ENCODE peak calls at places on chromosomes 5 and 9, in ten cellular contexts. One of them, this sample, is unnamed.

GRCh38 chr5:145466533-145466932 is 368.6 kb downstream of the PRELID2 start:
- DNase-seq in dorsolateral prefrontal cortex: no peak
- DNase-seq in tibial nerve: no peak
- DNase-seq in skeletal muscle cell: no peak
- DNase-seq in left ventricle myocardium inferior: no peak
- DNase-seq in breast epithelium: no peak
- DNase-seq in astrocyte of the cerebellum: no peak
- DNase-seq in GM23338: no peak
- DNase-seq in AG04449: no peak
- DNase-seq in HepG2: no peak
- DNase-seq in this sample: no peak

GRCh38 chr5:14902826-14903560 is 31.4 kb upstream of the ANKH start:
- DNase-seq in tibial nerve: no peak
- DNase-seq in GM23338: no peak
- DNase-seq in left ventricle myocardium inferior: no peak
- DNase-seq in skeletal muscle cell: no peak
- DNase-seq in AG04449: no peak
- DNase-seq in astrocyte of the cerebellum: no peak
- DNase-seq in HepG2: no peak
- DNase-seq in dorsolateral prefrontal cortex: no peak
- DNase-seq in breast epithelium: peak
- DNase-seq in this sample: no peak

GRCh38 chr5:54867310-54867944 is 118.0 kb downstream of the ESM1 start:
- DNase-seq in skeletal muscle cell: peak
- DNase-seq in dorsolateral prefrontal cortex: no peak
- DNase-seq in HepG2: peak
- DNase-seq in breast epithelium: no peak
- DNase-seq in GM23338: peak
- DNase-seq in astrocyte of the cerebellum: peak
- DNase-seq in tibial nerve: no peak
- DNase-seq in left ventricle myocardium inferior: no peak
- DNase-seq in AG04449: no peak
- DNase-seq in this sample: peak

GRCh38 chr5:79436821-79437220 is 77.1 kb downstream of the HOMER1 start:
- DNase-seq in skeletal muscle cell: no peak
- DNase-seq in astrocyte of the cerebellum: no peak
- DNase-seq in dorsolateral prefrontal cortex: no peak
- DNase-seq in left ventricle myocardium inferior: no peak
- DNase-seq in AG04449: no peak
- DNase-seq in tibial nerve: no peak
- DNase-seq in HepG2: no peak
- DNase-seq in breast epithelium: no peak
- DNase-seq in GM23338: no peak
- DNase-seq in this sample: no peak

GRCh38 chr5:179268966-179269693 is 76.1 kb downstream of the ADAMTS2 start:
- DNase-seq in astrocyte of the cerebellum: no peak
- DNase-seq in HepG2: no peak
- DNase-seq in tibial nerve: no peak
- DNase-seq in breast epithelium: no peak
- DNase-seq in GM23338: no peak
- DNase-seq in skeletal muscle cell: no peak
- DNase-seq in dorsolateral prefrontal cortex: peak
- DNase-seq in left ventricle myocardium inferior: no peak
- DNase-seq in AG04449: no peak
- DNase-seq in this sample: no peak

GRCh38 chr5:165201364-165202143 is 1696.1 kb downstream of the MAT2B start:
- DNase-seq in HepG2: no peak
- DNase-seq in GM23338: no peak
- DNase-seq in breast epithelium: no peak
- DNase-seq in AG04449: no peak
- DNase-seq in left ventricle myocardium inferior: no peak
- DNase-seq in skeletal muscle cell: peak
- DNase-seq in tibial nerve: no peak
- DNase-seq in astrocyte of the cerebellum: peak
- DNase-seq in dorsolateral prefrontal cortex: no peak
- DNase-seq in this sample: no peak

GRCh38 chr9:34252670-34253459 is 74.0 kb downstream of the UBAP1 start:
- DNase-seq in AG04449: no peak
- DNase-seq in left ventricle myocardium inferior: peak
- DNase-seq in breast epithelium: peak
- DNase-seq in tibial nerve: peak
- DNase-seq in astrocyte of the cerebellum: no peak
- DNase-seq in HepG2: peak
- DNase-seq in dorsolateral prefrontal cortex: peak
- DNase-seq in skeletal muscle cell: no peak
- DNase-seq in GM23338: peak
- DNase-seq in this sample: peak

GRCh38 chr5:14234204-14234603 is 91.1 kb downstream of the TRIO start:
- DNase-seq in dorsolateral prefrontal cortex: no peak
- DNase-seq in breast epithelium: no peak
- DNase-seq in astrocyte of the cerebellum: no peak
- DNase-seq in AG04449: no peak
- DNase-seq in left ventricle myocardium inferior: no peak
- DNase-seq in HepG2: peak
- DNase-seq in tibial nerve: no peak
- DNase-seq in GM23338: no peak
- DNase-seq in skeletal muscle cell: no peak
- DNase-seq in this sample: no peak

GRCh38 chr5:96885518-96886338 is 9.4 kb downstream of the ERAP2 start:
- DNase-seq in GM23338: no peak
- DNase-seq in left ventricle myocardium inferior: no peak
- DNase-seq in skeletal muscle cell: no peak
- DNase-seq in HepG2: no peak
- DNase-seq in dorsolateral prefrontal cortex: no peak
- DNase-seq in tibial nerve: no peak
- DNase-seq in AG04449: no peak
- DNase-seq in breast epithelium: no peak
- DNase-seq in astrocyte of the cerebellum: no peak
- DNase-seq in this sample: no peak

GRCh38 chr5:1437452-1437851 is 7.8 kb downstream of the SLC6A3 start:
- DNase-seq in left ventricle myocardium inferior: no peak
- DNase-seq in HepG2: peak
- DNase-seq in dorsolateral prefrontal cortex: no peak
- DNase-seq in AG04449: no peak
- DNase-seq in breast epithelium: no peak
- DNase-seq in tibial nerve: no peak
- DNase-seq in astrocyte of the cerebellum: no peak
- DNase-seq in GM23338: peak
- DNase-seq in skeletal muscle cell: no peak
- DNase-seq in this sample: no peak

GRCh38 chr5:5536871-5537270 is 114.4 kb downstream of the ICE1 start:
- DNase-seq in AG04449: no peak
- DNase-seq in tibial nerve: no peak
- DNase-seq in breast epithelium: no peak
- DNase-seq in skeletal muscle cell: no peak
- DNase-seq in astrocyte of the cerebellum: no peak
- DNase-seq in dorsolateral prefrontal cortex: no peak
- DNase-seq in left ventricle myocardium inferior: no peak
- DNase-seq in GM23338: no peak
- DNase-seq in HepG2: no peak
- DNase-seq in this sample: no peak

GRCh38 chr9:28774433-28775029 is 1201.2 kb upstream of the C9orf72 start:
- DNase-seq in breast epithelium: no peak
- DNase-seq in HepG2: peak
- DNase-seq in astrocyte of the cerebellum: peak
- DNase-seq in left ventricle myocardium inferior: no peak
- DNase-seq in AG04449: no peak
- DNase-seq in dorsolateral prefrontal cortex: no peak
- DNase-seq in tibial nerve: no peak
- DNase-seq in GM23338: peak
- DNase-seq in skeletal muscle cell: no peak
- DNase-seq in this sample: peak

GRCh38 chr5:1526151-1526631 is 2.4 kb upstream of the LPCAT1 start:
- DNase-seq in GM23338: no peak
- DNase-seq in tibial nerve: no peak
- DNase-seq in dorsolateral prefrontal cortex: peak
- DNase-seq in left ventricle myocardium inferior: no peak
- DNase-seq in AG04449: no peak
- DNase-seq in skeletal muscle cell: no peak
- DNase-seq in astrocyte of the cerebellum: no peak
- DNase-seq in breast epithelium: no peak
- DNase-seq in HepG2: no peak
- DNase-seq in this sample: no peak

GRCh38 chr9:36187414-36187813 is 3.3 kb upstream of the CLTA start:
- DNase-seq in skeletal muscle cell: peak
- DNase-seq in astrocyte of the cerebellum: peak
- DNase-seq in GM23338: no peak
- DNase-seq in HepG2: no peak
- DNase-seq in AG04449: peak
- DNase-seq in tibial nerve: no peak
- DNase-seq in breast epithelium: no peak
- DNase-seq in dorsolateral prefrontal cortex: no peak
- DNase-seq in left ventricle myocardium inferior: no peak
- DNase-seq in this sample: no peak

GRCh38 chr9:684950-685340 is 156.6 kb upstream of the DMRT1 start:
- DNase-seq in left ventricle myocardium inferior: no peak
- DNase-seq in tibial nerve: no peak
- DNase-seq in AG04449: peak
- DNase-seq in HepG2: peak
- DNase-seq in skeletal muscle cell: peak
- DNase-seq in GM23338: no peak
- DNase-seq in breast epithelium: no peak
- DNase-seq in dorsolateral prefrontal cortex: no peak
- DNase-seq in astrocyte of the cerebellum: no peak
- DNase-seq in this sample: no peak
- H3K4me3 ChIP-seq in left ventricle myocardium inferior: no peak
- H3K4me3 ChIP-seq in tibial nerve: no peak
- H3K4me3 ChIP-seq in AG04449: peak
- H3K4me3 ChIP-seq in HepG2: peak
- H3K4me3 ChIP-seq in skeletal muscle cell: peak
- H3K4me3 ChIP-seq in GM23338: no peak
- H3K4me3 ChIP-seq in breast epithelium: no peak
- H3K4me3 ChIP-seq in dorsolateral prefrontal cortex: no peak
- H3K4me3 ChIP-seq in astrocyte of the cerebellum: peak
- H3K4me3 ChIP-seq in this sample: no peak

GRCh38 chr9:91045036-91045435 is 243.4 kb downstream of the SYK start:
- DNase-seq in GM23338: no peak
- DNase-seq in skeletal muscle cell: no peak
- DNase-seq in astrocyte of the cerebellum: no peak
- DNase-seq in dorsolateral prefrontal cortex: no peak
- DNase-seq in HepG2: peak
- DNase-seq in tibial nerve: no peak
- DNase-seq in breast epithelium: no peak
- DNase-seq in left ventricle myocardium inferior: no peak
- DNase-seq in AG04449: no peak
- DNase-seq in this sample: no peak

GRCh38 chr9:91044354-91044753 is 242.7 kb downstream of the SYK start:
- DNase-seq in HepG2: no peak
- DNase-seq in breast epithelium: no peak
- DNase-seq in dorsolateral prefrontal cortex: no peak
- DNase-seq in AG04449: no peak
- DNase-seq in tibial nerve: no peak
- DNase-seq in left ventricle myocardium inferior: no peak
- DNase-seq in skeletal muscle cell: no peak
- DNase-seq in GM23338: no peak
- DNase-seq in astrocyte of the cerebellum: no peak
- DNase-seq in this sample: no peak

GRCh38 chr9:91048739-91049138 is 247.1 kb downstream of the SYK start:
- DNase-seq in skeletal muscle cell: no peak
- DNase-seq in HepG2: no peak
- DNase-seq in astrocyte of the cerebellum: no peak
- DNase-seq in GM23338: no peak
- DNase-seq in dorsolateral prefrontal cortex: no peak
- DNase-seq in tibial nerve: no peak
- DNase-seq in breast epithelium: no peak
- DNase-seq in AG04449: no peak
- DNase-seq in left ventricle myocardium inferior: no peak
- DNase-seq in this sample: no peak

GRCh38 chr9:91047529-91047928 is 245.9 kb downstream of the SYK start:
- DNase-seq in skeletal muscle cell: no peak
- DNase-seq in astrocyte of the cerebellum: no peak
- DNase-seq in tibial nerve: no peak
- DNase-seq in dorsolateral prefrontal cortex: no peak
- DNase-seq in GM23338: no peak
- DNase-seq in left ventricle myocardium inferior: no peak
- DNase-seq in AG04449: no peak
- DNase-seq in breast epithelium: no peak
- DNase-seq in HepG2: no peak
- DNase-seq in this sample: peak

DNA sequence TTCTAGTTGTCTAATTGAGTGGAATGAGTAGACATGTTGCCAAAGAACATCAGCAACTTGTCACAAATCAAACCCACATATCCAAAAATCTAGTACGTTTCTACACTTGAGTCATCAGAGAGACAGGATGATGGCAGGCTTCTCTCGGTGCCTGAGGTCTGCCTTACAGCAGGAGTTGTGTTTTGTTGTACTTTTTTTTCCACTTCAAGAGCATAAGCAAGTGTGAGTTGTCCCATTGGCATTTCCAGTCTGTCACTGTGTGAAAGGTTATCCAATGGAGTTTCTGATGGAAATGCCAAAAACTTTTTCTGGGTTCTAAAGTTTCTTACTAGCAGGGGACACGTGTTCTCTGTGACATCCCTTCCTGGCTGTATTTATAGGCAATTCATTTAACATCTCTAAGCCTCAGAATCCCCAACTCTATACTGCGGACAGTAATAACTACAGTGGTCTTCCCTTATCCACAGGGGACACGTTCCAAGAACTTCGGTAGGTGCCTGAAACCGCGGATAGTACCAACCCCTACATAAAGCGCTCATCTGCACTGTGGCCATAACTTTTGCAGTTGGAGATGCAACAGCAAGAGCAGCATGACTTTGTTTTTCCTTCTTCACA is 246.5 kb downstream of the SYK start:
- DNase-seq in tibial nerve: no peak
- DNase-seq in astrocyte of the cerebellum: no peak
- DNase-seq in breast epithelium: no peak
- DNase-seq in skeletal muscle cell: peak
- DNase-seq in AG04449: peak
- DNase-seq in HepG2: no peak
- DNase-seq in dorsolateral prefrontal cortex: no peak
- DNase-seq in left ventricle myocardium inferior: no peak
- DNase-seq in GM23338: no peak
- DNase-seq in this sample: peak
- H3K4me3 ChIP-seq in tibial nerve: no peak
- H3K4me3 ChIP-seq in astrocyte of the cerebellum: no peak
- H3K4me3 ChIP-seq in breast epithelium: no peak
- H3K4me3 ChIP-seq in skeletal muscle cell: no peak
- H3K4me3 ChIP-seq in AG04449: no peak
- H3K4me3 ChIP-seq in HepG2: no peak
- H3K4me3 ChIP-seq in dorsolateral prefrontal cortex: no peak
- H3K4me3 ChIP-seq in left ventricle myocardium inferior: no peak
- H3K4me3 ChIP-seq in GM23338: no peak
- H3K4me3 ChIP-seq in this sample: no peak

GRCh38 chr9:130780865-130781504 is 54.1 kb upstream of the ABL1 start:
- DNase-seq in astrocyte of the cerebellum: peak
- DNase-seq in AG04449: peak
- DNase-seq in tibial nerve: peak
- DNase-seq in skeletal muscle cell: peak
- DNase-seq in HepG2: no peak
- DNase-seq in left ventricle myocardium inferior: peak
- DNase-seq in dorsolateral prefrontal cortex: no peak
- DNase-seq in breast epithelium: peak
- DNase-seq in GM23338: no peak
- DNase-seq in this sample: no peak
- H3K4me3 ChIP-seq in astrocyte of the cerebellum: no peak
- H3K4me3 ChIP-seq in AG04449: peak
- H3K4me3 ChIP-seq in tibial nerve: peak
- H3K4me3 ChIP-seq in skeletal muscle cell: peak
- H3K4me3 ChIP-seq in HepG2: no peak
- H3K4me3 ChIP-seq in left ventricle myocardium inferior: peak
- H3K4me3 ChIP-seq in dorsolateral prefrontal cortex: no peak
- H3K4me3 ChIP-seq in breast epithelium: peak
- H3K4me3 ChIP-seq in GM23338: no peak
- H3K4me3 ChIP-seq in this sample: no peak

GRCh38 chr5:95673076-95673475 is 9.7 kb downstream of the SPATA9 start:
- DNase-seq in dorsolateral prefrontal cortex: no peak
- DNase-seq in HepG2: peak
- DNase-seq in skeletal muscle cell: peak
- DNase-seq in tibial nerve: peak
- DNase-seq in left ventricle myocardium inferior: peak
- DNase-seq in astrocyte of the cerebellum: no peak
- DNase-seq in AG04449: no peak
- DNase-seq in GM23338: no peak
- DNase-seq in breast epithelium: no peak
- DNase-seq in this sample: no peak
- H3K4me3 ChIP-seq in dorsolateral prefrontal cortex: no peak
- H3K4me3 ChIP-seq in HepG2: no peak
- H3K4me3 ChIP-seq in skeletal muscle cell: no peak
- H3K4me3 ChIP-seq in tibial nerve: no peak
- H3K4me3 ChIP-seq in left ventricle myocardium inferior: no peak
- H3K4me3 ChIP-seq in astrocyte of the cerebellum: no peak
- H3K4me3 ChIP-seq in AG04449: no peak
- H3K4me3 ChIP-seq in GM23338: no peak
- H3K4me3 ChIP-seq in breast epithelium: no peak
- H3K4me3 ChIP-seq in this sample: no peak

This sample was measured in Jurkat, Clone E6-1.